ENCODE peak calls at places on chromosomes 11 and 22, in nine cellular contexts. L is dorsolateral prefrontal cortex; D is fibroblast of the conjunctiva; C is activated T-cell treated with anti-CD3 and anti-CD28 coated beads, Interleukin-2, amount 50 U/mL, for 1 hour; E is stimulated activated CD4-positive, alpha-beta T cell treated with anti-CD3 and anti-CD28 coated beads, Interleukin-2, amount 100 ng/mL, for 48 hours; G is nephron progenitor cell; X is anterior cingulate cortex; A is kidney epithelial cell; Q is immature natural killer cell. K is an unnamed sample.

GRCh38 chr11:79049627-79050238 is 391.1 kb downstream of the TENM4 start:
- DNase-seq in G (no peak), Q (no peak), X (no peak), L (no peak), A (no peak), C (no peak), E (no peak), D (no peak), K (no peak)

GRCh38 chr11:40133526-40133925 is 1325.9 kb downstream of the LRRC4C start:
- DNase-seq in C (no peak), A (no peak), E (no peak), Q (no peak), L (no peak), G (no peak), X (no peak), D (no peak), K (no peak)

GRCh38 chr11:115682101-115682500 is 177.9 kb upstream of the CADM1 start:
- DNase-seq in A (no peak), C (no peak), G (no peak), D (no peak), E (no peak), X (no peak), Q (no peak), L (no peak), K (no peak)

GRCh38 chr11:131977854-131978253 is 607.4 kb downstream of the NTM start:
- DNase-seq in G (no peak), D (no peak), E (no peak), X (no peak), A (peak; percentile 84), C (no peak), L (no peak), Q (no peak), K (no peak)

GRCh38 chr22:28656156-28656555 is 23.5 kb downstream of the TTC28 start:
- DNase-seq in E (no peak), C (no peak), G (no peak), X (no peak), Q (no peak), L (no peak), A (no peak), D (no peak), K (no peak)

GRCh38 chr11:8017894-8018741 is 31.0 kb downstream of the EIF3F start:
- DNase-seq in G (no peak), D (no peak), X (no peak), C (no peak), E (no peak), Q (no peak), A (no peak), L (peak; percentile 48), K (no peak)

GRCh38 chr11:95108159-95108611 is 18.5 kb downstream of the ENDOD1 start:
- DNase-seq in C (no peak), D (no peak), Q (no peak), G (no peak), E (no peak), A (no peak), X (peak; percentile 14), L (peak; percentile 33), K (no peak)

GRCh38 chr11:45658292-45658991 is 7.0 kb downstream of the CHST1 start:
- DNase-seq in A (peak; percentile 16), Q (no peak), X (peak; percentile 77), G (peak; percentile 70), L (peak; percentile 52), E (no peak), D (no peak), C (no peak), K (peak; percentile 71)

GRCh38 chr11:130141561-130142341 is 17.8 kb upstream of the ST14 start:
- DNase-seq in L (no peak), E (no peak), Q (no peak), C (no peak), G (no peak), D (no peak), X (no peak), A (no peak), K (no peak)

GRCh38 chr11:79708319-79708928 is 267.6 kb upstream of the TENM4 start:
- DNase-seq in G (peak; percentile 33), A (no peak), C (no peak), X (no peak), D (no peak), L (no peak), E (no peak), Q (no peak), K (no peak)

GRCh38 chr11:45374632-45375031 is 88.5 kb upstream of the SYT13 start:
- DNase-seq in E (no peak), C (peak; percentile 26), X (no peak), L (no peak), G (no peak), D (no peak), Q (peak; percentile 35), A (no peak), K (no peak)

GRCh38 chr11:7595016-7595869 is 78.1 kb downstream of the CYB5R2 start:
- DNase-seq in X (no peak), L (no peak), D (peak; percentile 85), Q (no peak), E (no peak), G (no peak), A (no peak), C (no peak), K (no peak)

GRCh38 chr11:61259363-61259762 is 18.4 kb downstream of the PGA5 start:
- DNase-seq in E (no peak), X (no peak), G (no peak), A (no peak), C (no peak), Q (no peak), D (no peak), L (no peak), K (no peak)

GRCh38 chr11:60951909-60952741 is at the start of gene SLC15A3:
- DNase-seq in G (peak; percentile 46), D (no peak), L (peak; percentile 36), C (peak; percentile 44), A (no peak), E (no peak), X (peak; percentile 55), Q (peak; percentile 20), K (peak; percentile 43)

GRCh38 chr11:456533-456932 is 6.5 kb downstream of the PTDSS2 start:
- DNase-seq in C (peak; percentile 38), G (no peak), X (no peak), Q (peak; percentile 57), E (no peak), L (no peak), A (no peak), D (no peak), K (no peak)

GRCh38 chr11:1167256-1167655 is 9.5 kb downstream of the MUC5AC start:
- DNase-seq in A (no peak), D (no peak), L (no peak), C (no peak), G (no peak), E (no peak), Q (no peak), X (no peak), K (no peak)

GRCh38 chr11:65651589-65652510 is 10.9 kb downstream of the RELA start:
- DNase-seq in E (no peak), G (no peak), Q (peak; percentile 35), X (no peak), D (no peak), L (no peak), A (no peak), C (peak; percentile 47), K (no peak)

GRCh38 chr11:5367461-5368074 is 16.0 kb upstream of the OR51M1 start:
- DNase-seq in L (no peak), G (no peak), D (peak; percentile 56), E (no peak), C (no peak), A (no peak), X (no peak), Q (no peak), K (no peak)

GRCh38 chr11:96090711-96091110 is 166.8 kb upstream of the MTMR2 start:
- DNase-seq in L (no peak), X (no peak), D (no peak), A (no peak), G (no peak), C (no peak), E (no peak), Q (no peak), K (no peak)

GRCh38 chr11:10459029-10459970 is 4.2 kb downstream of the AMPD3 start:
- DNase-seq in C (peak; percentile 67), E (peak; percentile 38), L (no peak), A (no peak), Q (peak; percentile 43), X (no peak), D (no peak), G (no peak), K (no peak)

GRCh38 chr22:46131151-46131587 is 19.2 kb upstream of the PPARA start:
- DNase-seq in L (no peak), D (no peak), X (no peak), C (no peak), G (no peak), A (no peak), E (no peak), Q (no peak), K (no peak)

GRCh38 chr11:119599864-119600593 is 129.0 kb downstream of the NECTIN1 start:
- DNase-seq in D (no peak), E (no peak), C (no peak), Q (no peak), X (no peak), L (no peak), A (no peak), G (no peak), K (no peak)

GRCh38 chr11:77126861-77127673 is 979 bp upstream of the MYO7A start:
- DNase-seq in X (peak; percentile 46), D (no peak), E (peak; percentile 67), A (no peak), L (peak; percentile 49), Q (peak; percentile 56), G (peak; percentile 81), C (peak; percentile 73), K (peak; percentile 72)

GRCh38 chr11:74185285-74185684 is 14.2 kb downstream of the PPME1 start:
- DNase-seq in L (no peak), G (no peak), X (no peak), D (no peak), A (no peak), Q (no peak), E (no peak), C (no peak), K (no peak)

GRCh38 chr22:29080061-29080975 is 7.5 kb downstream of the KREMEN1 start:
- DNase-seq in X (no peak), D (no peak), E (no peak), G (no peak), L (no peak), C (no peak), A (no peak), Q (no peak), K (no peak)

GRCh38 chr22:38938221-38938620 is 19.2 kb upstream of the APOBEC3A start:
- DNase-seq in A (no peak), C (peak; percentile 5), G (no peak), D (no peak), E (no peak), L (no peak), X (no peak), Q (no peak), K (no peak)

GRCh38 chr22:39308614-39309363 is 10.6 kb downstream of the RPL3 start:
- DNase-seq in C (no peak), E (no peak), L (no peak), Q (no peak), X (no peak), D (peak; percentile 92), A (no peak), G (no peak), K (peak; percentile 44)

GRCh38 chr11:83713701-83714100 is 427.5 kb upstream of the CCDC90B start:
- DNase-seq in D (peak; percentile 69), C (no peak), Q (no peak), A (no peak), L (peak; percentile 76), G (no peak), E (no peak), X (no peak), K (peak; percentile 53)